ENCODE peak calls at places on chromosomes 2 and 18, in seven cellular contexts. J, Q, Z, G, X, T and E are unnamed samples.

GRCh38 chr2:33477473-33478468 is 1.3 kb downstream of the RASGRP3 start:
- DNase-seq in J (no peak), Q (no peak), Z (no peak), G (peak), X (no peak), T (no peak), E (peak)

GRCh38 chr2:67135201-67135600 is 261.9 kb upstream of the ETAA1 start:
- DNase-seq in J (no peak), Q (no peak), Z (no peak), G (no peak), X (peak), T (no peak), E (no peak)

GRCh38 chr2:168060956-168061750 is 186.2 kb downstream of the STK39 start:
- DNase-seq in J (no peak), Q (no peak), Z (no peak), G (no peak), X (no peak), T (no peak), E (no peak)

GRCh38 chr18:35189510-35189909 is 51.3 kb upstream of the ZNF397 start:
- DNase-seq in J (no peak), Q (no peak), Z (no peak), G (no peak), X (no peak), T (no peak), E (no peak)

GRCh38 chr18:47582055-47582454 is 330.6 kb upstream of the SKOR2 start:
- DNase-seq in J (no peak), Q (no peak), Z (no peak), G (no peak), X (no peak), T (no peak), E (no peak)

GRCh38 chr2:43000242-43001054 is 208.1 kb upstream of the HAAO start:
- DNase-seq in J (no peak), Q (peak), Z (no peak), G (no peak), X (no peak), T (no peak), E (no peak)

GRCh38 chr2:128784626-128785306 is 466.1 kb upstream of the HS6ST1 start:
- DNase-seq in J (no peak), Q (no peak), Z (peak), G (no peak), X (no peak), T (no peak), E (no peak)

GRCh38 chr18:59514193-59514592 is 155.1 kb upstream of the LMAN1 start:
- DNase-seq in J (no peak), Q (no peak), Z (peak), G (peak), X (no peak), T (no peak), E (peak)

GRCh38 chr2:174023591-174024523 is 58.7 kb upstream of the SP3 start:
- DNase-seq in J (no peak), Q (no peak), Z (no peak), G (no peak), X (no peak), T (no peak), E (no peak)

GRCh38 chr2:220491633-220492032 is 864.2 kb downstream of the SLC4A3 start:
- DNase-seq in J (no peak), Q (no peak), Z (no peak), G (no peak), X (no peak), T (no peak), E (no peak)

GRCh38 chr18:54647176-54647575 is 56.1 kb downstream of the DYNAP start:
- DNase-seq in J (no peak), Q (no peak), Z (no peak), G (peak), X (peak), T (no peak), E (peak)

GRCh38 chr18:9386872-9387271 is 52.3 kb downstream of the TWSG1 start:
- DNase-seq in J (no peak), Q (no peak), Z (no peak), G (no peak), X (no peak), T (no peak), E (no peak)

GRCh38 chr2:163756588-163756987 is 20.8 kb upstream of the FIGN start:
- DNase-seq in J (no peak), Q (no peak), Z (no peak), G (no peak), X (no peak), T (no peak), E (no peak)

GRCh38 chr2:223873672-223874071 is 36.3 kb upstream of the AP1S3 start:
- DNase-seq in J (no peak), Q (no peak), Z (no peak), G (no peak), X (no peak), T (no peak), E (no peak)